ENCODE peak calls at places on chromosomes 13 and 19, in eight cellular contexts. X is GOT3; H is SK-N-DZ; W is heart left ventricle; U is activated CD4-positive, CD25-positive, alpha-beta regulatory T cell; Z is activated gamma-delta T cell treated with Interleukin-2 at 50 U/mL for 16 hours; I is adrenal gland; A is epithelial cell of esophagus. R is an unnamed sample.

GRCh38 chr13:103067751-103068563 is 1.7 kb upstream of the SLC10A2 start:
- DNase-seq in A (peak), X (no peak), I (no peak), U (no peak), W (no peak), Z (no peak), H (no peak), R (no peak)

GRCh38 chr19:35141627-35142401 is 1.2 kb upstream of the FXYD7 start:
- DNase-seq in A (no peak), U (no peak), I (no peak), H (no peak), Z (no peak), W (no peak), X (no peak), R (no peak)

GRCh38 chr19:38890686-38891085 is 8.7 kb downstream of the SIRT2 start:
- DNase-seq in W (no peak), X (no peak), H (no peak), A (no peak), I (no peak), U (no peak), Z (no peak), R (no peak)

GRCh38 chr13:72820156-72820897 is 38.4 kb downstream of the PIBF1 start:
- DNase-seq in H (no peak), I (no peak), A (peak), U (no peak), W (no peak), Z (no peak), X (no peak), R (no peak)

GRCh38 chr13:23344923-23345322 is 88.6 kb downstream of the SACS start:
- DNase-seq in Z (no peak), A (no peak), H (no peak), U (no peak), W (no peak), I (no peak), X (no peak), R (no peak)

GRCh38 chr19:22286151-22286810 is at the start of gene ZNF729:
- DNase-seq in A (no peak), I (no peak), U (no peak), W (no peak), Z (no peak), H (peak), X (no peak), R (no peak)

GRCh38 chr13:75372517-75372916 is 109.5 kb downstream of the TBC1D4 start:
- DNase-seq in I (no peak), A (peak), W (no peak), X (no peak), H (peak), Z (no peak), U (no peak), R (no peak)

GRCh38 chr19:53772943-53773342 is 51.2 kb downstream of the NLRP12 start:
- DNase-seq in H (peak), A (peak), Z (peak), U (no peak), W (no peak), X (no peak), I (peak), R (no peak)

GRCh38 chr19:2841858-2842574 is 741 bp downstream of the ZNF555 start:
- DNase-seq in A (no peak), W (no peak), Z (no peak), I (no peak), X (no peak), H (no peak), U (no peak), R (no peak)

GRCh38 chr19:10603873-10604459 is 16.9 kb upstream of the AP1M2 start:
- DNase-seq in A (no peak), X (no peak), U (no peak), H (no peak), I (no peak), W (no peak), Z (peak), R (peak)

GRCh38 chr13:38395505-38395803 is 45.8 kb downstream of the UFM1 start:
- DNase-seq in A (peak), W (no peak), X (no peak), H (no peak), U (no peak), I (no peak), Z (no peak), R (no peak)

GRCh38 chr13:111280666-111281577 is 39.5 kb upstream of the TEX29 start:
- DNase-seq in Z (no peak), A (no peak), X (no peak), W (no peak), I (no peak), H (no peak), U (no peak), R (no peak)

GRCh38 chr19:6750062-6750461 is 10.6 kb downstream of the TRIP10 start:
- DNase-seq in W (peak), Z (no peak), I (no peak), H (no peak), A (no peak), X (no peak), U (no peak), R (no peak)

GRCh38 chr13:90055121-90055520 is 1292.4 kb upstream of the MIR17HG start:
- DNase-seq in I (no peak), U (no peak), A (peak), X (no peak), H (no peak), W (no peak), Z (no peak), R (no peak)

GRCh38 chr19:4456843-4457653 is 546 bp downstream of the UBXN6 start:
- DNase-seq in Z (peak), W (no peak), U (no peak), A (peak), X (no peak), I (peak), H (peak), R (no peak)

GRCh38 chr13:85586422-85586831 is 212.8 kb downstream of the SLITRK6 start:
- DNase-seq in U (no peak), A (peak), W (no peak), I (no peak), H (no peak), Z (no peak), X (no peak), R (no peak)

GRCh38 chr13:97502691-97503090 is 68.7 kb downstream of the RAP2A start:
- DNase-seq in W (no peak), X (no peak), I (no peak), U (no peak), Z (no peak), H (no peak), A (no peak), R (no peak)

GRCh38 chr19:6648141-6648715 is 21.7 kb downstream of the TNFSF14 start:
- DNase-seq in Z (no peak), W (no peak), H (no peak), A (no peak), U (no peak), X (no peak), I (no peak), R (no peak)

GRCh38 chr13:111622051-111622531 is 301.6 kb downstream of the TEX29 start:
- DNase-seq in U (no peak), W (no peak), H (no peak), X (no peak), Z (no peak), I (no peak), A (no peak), R (no peak)

GRCh38 chr13:99375806-99376080 is 68.5 kb upstream of the GPR183 start:
- DNase-seq in Z (no peak), W (no peak), A (no peak), X (no peak), U (no peak), I (no peak), H (no peak), R (no peak)

GRCh38 chr13:28046981-28047380 is 53.4 kb downstream of the FLT3 start:
- DNase-seq in Z (no peak), W (no peak), A (no peak), I (no peak), X (no peak), U (no peak), H (no peak), R (no peak)

GRCh38 chr13:26759156-26759906 is 1.3 kb downstream of the GPR12 start:
- DNase-seq in W (no peak), X (no peak), A (no peak), Z (no peak), I (no peak), U (no peak), H (no peak), R (no peak)

GRCh38 chr13:24865158-24865557 is 101.2 kb downstream of the RNF17 start:
- DNase-seq in U (no peak), H (no peak), Z (no peak), A (no peak), I (no peak), W (no peak), X (no peak), R (no peak)

GRCh38 chr13:40206241-40207109 is 460.0 kb downstream of the FOXO1 start:
- DNase-seq in H (no peak), U (peak), Z (peak), X (no peak), W (no peak), A (peak), I (no peak), R (no peak)

GRCh38 chr19:1132625-1133383 is 29.0 kb downstream of the GPX4 start:
- DNase-seq in A (no peak), Z (peak), I (peak), X (no peak), H (no peak), W (no peak), U (no peak), R (no peak)

GRCh38 chr13:110138700-110139036 is 168.3 kb downstream of the COL4A1 start:
- DNase-seq in A (no peak), Z (no peak), U (no peak), H (no peak), W (no peak), I (no peak), X (no peak), R (no peak)

GRCh38 chr13:103039183-103039582 is 27.0 kb downstream of the SLC10A2 start:
- DNase-seq in W (no peak), X (no peak), A (no peak), Z (no peak), I (no peak), H (no peak), U (no peak), R (no peak)

GRCh38 chr19:11377237-11377636 is 2.8 kb downstream of the SWSAP1 start:
- DNase-seq in W (no peak), Z (no peak), I (peak), A (peak), U (no peak), X (no peak), H (no peak), R (no peak)

GRCh38 chr13:105925496-105925895 is 610.0 kb downstream of the EFNB2 start:
- DNase-seq in Z (no peak), A (peak), U (no peak), W (no peak), I (no peak), H (no peak), X (no peak), R (no peak)

GRCh38 chr13:59687028-59687427 is 476.7 kb downstream of the DIAPH3 start:
- DNase-seq in U (no peak), X (no peak), W (no peak), Z (no peak), A (no peak), H (peak), I (no peak), R (no peak)

GRCh38 chr19:8251025-8251472 is 41.9 kb downstream of the CERS4 start:
- DNase-seq in I (no peak), Z (no peak), X (peak), W (peak), U (no peak), H (no peak), A (no peak), R (no peak)

GRCh38 chr13:97002581-97002980 is 8.3 kb upstream of the OXGR1 start:
- DNase-seq in Z (no peak), I (no peak), W (no peak), H (no peak), A (no peak), X (no peak), U (no peak), R (no peak)

GRCh38 chr13:96053003-96053703 is at the start of gene UGGT2:
- DNase-seq in U (no peak), I (peak), H (peak), A (peak), Z (no peak), W (peak), X (peak), R (no peak)

GRCh38 chr19:45400192-45400591 is 4.7 kb downstream of the PPP1R13L start:
- DNase-seq in H (no peak), Z (no peak), X (no peak), I (no peak), A (peak), W (peak), U (no peak), R (no peak)

GRCh38 chr13:30334663-30335386 is 27.5 kb upstream of the KATNAL1 start:
- DNase-seq in A (peak), U (no peak), Z (no peak), I (no peak), X (no peak), W (no peak), H (peak), R (no peak)

GRCh38 chr13:26996965-26997752 is 174.5 kb downstream of the USP12 start:
- DNase-seq in A (no peak), X (no peak), W (no peak), U (no peak), I (no peak), H (no peak), Z (no peak), R (no peak)

GRCh38 chr19:49436381-49437017 is 4.8 kb downstream of the SLC17A7 start:
- DNase-seq in H (no peak), W (no peak), U (no peak), Z (no peak), I (no peak), A (no peak), X (no peak), R (no peak)

GRCh38 chr19:43560687-43561086 is 14.6 kb downstream of the XRCC1 start:
- DNase-seq in I (no peak), U (no peak), W (no peak), X (no peak), A (peak), H (no peak), Z (no peak), R (no peak)